ENCODE peak calls at places on chromosomes 1 and 21, in five cellular contexts. L, G, V, U and H are unnamed samples.

GRCh38 chr1:55420866-55421265 is 205.7 kb upstream of the USP24 start:
- DNase-seq in L (no peak), G (peak; percentile 36), U (peak; percentile 69), V (no peak), H (peak; percentile 31)

GRCh38 chr1:243233908-243234307 is 21.2 kb downstream of the CEP170 start:
- DNase-seq in U (no peak), G (peak; percentile 95), L (no peak), V (no peak), H (peak; percentile 64)

GRCh38 chr1:165899461-165899941 is 72.1 kb downstream of the UCK2 start:
- DNase-seq in L (no peak), G (no peak), U (no peak), V (no peak), H (no peak)

GRCh38 chr1:218785928-218786327 is 387.8 kb upstream of the LYPLAL1 start:
- DNase-seq in V (no peak), U (no peak), G (peak; percentile 69), L (no peak), H (peak; percentile 29)

GRCh38 chr1:228862542-228863505 is 127.5 kb downstream of the RHOU start:
- DNase-seq in V (no peak), L (no peak), G (peak; percentile 30), U (no peak), H (peak; percentile 22)

GRCh38 chr1:201171063-201172036 is 17.1 kb upstream of the TMEM9 start:
- DNase-seq in U (peak; percentile 50), G (peak; percentile 36), V (no peak), L (peak; percentile 25), H (peak; percentile 31)

GRCh38 chr1:196142111-196142510 is 466.1 kb downstream of the KCNT2 start:
- DNase-seq in U (no peak), G (no peak), L (no peak), V (no peak), H (no peak)

GRCh38 chr1:182295697-182296096 is 95.9 kb downstream of the GLUL start:
- DNase-seq in U (no peak), V (no peak), G (no peak), L (no peak), H (no peak)

GRCh38 chr21:36807421-36808004 is 108.6 kb downstream of the SIM2 start:
- DNase-seq in G (no peak), L (no peak), V (no peak), U (no peak), H (no peak)

GRCh38 chr1:119617751-119618691 is 30.0 kb downstream of the ZNF697 start:
- DNase-seq in V (no peak), L (no peak), U (peak; percentile 39), G (no peak), H (peak; percentile 25)

GRCh38 chr1:93629101-93630059 is 52.3 kb downstream of the BCAR3 start:
- DNase-seq in L (no peak), U (peak; percentile 86), V (peak; percentile 13), G (peak; percentile 90), H (peak; percentile 91)

GRCh38 chr1:241610056-241610815 is 29.9 kb downstream of the CHML start:
- DNase-seq in V (no peak), U (no peak), G (peak; percentile 58), L (no peak), H (peak; percentile 55)

GRCh38 chr1:53065391-53065790 is 3.4 kb downstream of the PODN start:
- DNase-seq in L (no peak), U (no peak), G (no peak), V (no peak), H (no peak)

GRCh38 chr1:57637155-57637554 is 213.3 kb upstream of the DAB1 start:
- DNase-seq in L (no peak), V (no peak), U (peak; percentile 3), G (peak; percentile 6), H (peak; percentile 77)

GRCh38 chr1:20430355-20431290 is 55.4 kb downstream of the CAMK2N1 start:
- DNase-seq in V (no peak), U (peak; percentile 49), L (peak; percentile 51), G (peak; percentile 37), H (peak; percentile 34)

GRCh38 chr1:160949881-160950280 is 4.7 kb downstream of the ITLN2 start:
- DNase-seq in V (no peak), L (no peak), U (peak; percentile 43), G (no peak), H (no peak)

GRCh38 chr1:28801461-28801860 is 10.5 kb upstream of the OPRD1 start:
- DNase-seq in U (no peak), V (no peak), G (no peak), L (no peak), H (no peak)

GRCh38 chr1:93653656-93654055 is 28.0 kb downstream of the BCAR3 start:
- DNase-seq in V (no peak), G (no peak), L (no peak), U (no peak), H (no peak)

GRCh38 chr1:52576074-52576473 is 23.2 kb upstream of the TUT4 start:
- DNase-seq in U (no peak), V (no peak), G (no peak), L (no peak), H (no peak)

GRCh38 chr1:181135815-181136737 is 47.6 kb downstream of the IER5 start:
- DNase-seq in L (no peak), U (peak; percentile 94), G (peak; percentile 88), V (no peak), H (peak; percentile 82)

GRCh38 chr1:200802865-200803512 is 64.3 kb downstream of the CAMSAP2 start:
- DNase-seq in L (peak; percentile 97), G (peak; percentile 87), U (peak; percentile 86), V (peak; percentile 46), H (peak; percentile 90)

GRCh38 chr1:156980551-156980950 is 60.1 kb downstream of the LRRC71 start:
- DNase-seq in V (no peak), G (no peak), L (no peak), U (no peak), H (no peak)

GRCh38 chr1:2587071-2587859 is 688 bp downstream of the PRXL2B start:
- DNase-seq in V (no peak), G (peak; percentile 26), U (peak; percentile 34), L (no peak), H (peak; percentile 25)

GRCh38 chr1:209490013-209490412 is 93.5 kb upstream of the CAMK1G start:
- DNase-seq in G (peak; percentile 19), L (no peak), V (no peak), U (peak; percentile 61), H (peak; percentile 28)

GRCh38 chr1:212565571-212566305 is 42.8 kb upstream of the ATF3 start:
- DNase-seq in V (no peak), U (no peak), L (no peak), G (no peak), H (no peak)

GRCh38 chr21:37146320-37147225 is 73.5 kb downstream of the TTC3 start:
- DNase-seq in V (no peak), L (no peak), G (no peak), U (no peak), H (peak; percentile 45)

GRCh38 chr1:68623700-68624099 is 126.8 kb upstream of the DEPDC1 start:
- DNase-seq in G (peak; percentile 1), L (no peak), U (no peak), V (no peak), H (peak; percentile 13)

GRCh38 chr21:45539046-45539795 is 3.0 kb downstream of the SLC19A1 start:
- DNase-seq in L (no peak), G (no peak), U (no peak), V (no peak), H (no peak)

GRCh38 chr1:205719015-205719414 is 31.0 kb downstream of the NUCKS1 start:
- DNase-seq in U (no peak), G (no peak), L (no peak), V (no peak), H (no peak)

GRCh38 chr1:172893146-172893841 is 157.4 kb downstream of the TNFSF18 start:
- DNase-seq in U (no peak), L (no peak), V (no peak), G (peak; percentile 50), H (peak; percentile 70)

GRCh38 chr21:15000076-15000475 is 64.7 kb downstream of the NRIP1 start:
- DNase-seq in G (peak; percentile 34), L (no peak), U (peak; percentile 67), V (no peak), H (peak; percentile 34)

GRCh38 chr1:21521717-21522060 is 12.5 kb downstream of the ALPL start:
- DNase-seq in V (no peak), G (no peak), L (no peak), U (no peak), H (no peak)

GRCh38 chr1:17438977-17439249 is 564 bp downstream of the RCC2 start:
- DNase-seq in V (no peak), G (no peak), L (no peak), U (no peak), H (no peak)

GRCh38 chr1:179586107-179586823 is 5.4 kb upstream of the TDRD5 start:
- DNase-seq in U (peak; percentile 13), L (peak; percentile 59), G (peak; percentile 40), V (no peak), H (peak; percentile 47)

GRCh38 chr1:235067396-235068154 is 61.1 kb downstream of the TOMM20 start:
- DNase-seq in G (peak; percentile 98), L (no peak), U (peak; percentile 100), V (no peak), H (peak; percentile 98)

GRCh38 chr1:161119379-161120061 is 1.6 kb downstream of the NIT1 start:
- DNase-seq in U (peak; percentile 84), L (no peak), G (peak; percentile 75), V (peak; percentile 13), H (peak; percentile 78)

GRCh38 chr1:182301026-182301436 is 90.6 kb downstream of the GLUL start:
- DNase-seq in V (no peak), U (no peak), G (no peak), L (no peak), H (no peak)